ENCODE peak calls at places on chromosome 15, in seven cellular contexts. B is osteocyte, S is kidney, G is mesothelial cell of epicardium, C is IMR-90, O is epithelial cell of esophagus, D is A549. U is an unnamed sample.
A peak's percentile ranks its signal among the peaks of the same experiment; 100 is the strongest.

GRCh38 chr15:92883643-92884458 is 16.3 kb upstream of the CHD2 start:
- DNase-seq in B (no peak), S (no peak), G (no peak), C (peak; percentile 62), O (no peak), D (no peak), U (no peak)

GRCh38 chr15:59420986-59421618 is 16.9 kb upstream of the FAM81A start:
- DNase-seq in B (no peak), S (no peak), G (peak; percentile 48), C (peak; percentile 55), O (peak; percentile 63), D (no peak), U (no peak)

GRCh38 chr15:38885477-38885952 is 320.9 kb upstream of the RASGRP1 start:
- DNase-seq in B (no peak), S (no peak), G (no peak), C (no peak), O (no peak), D (no peak), U (no peak)

GRCh38 chr15:68209272-68209671 is 4.1 kb upstream of the CALML4 start:
- DNase-seq in B (no peak), S (no peak), G (no peak), C (no peak), O (no peak), D (no peak), U (no peak)

GRCh38 chr15:100759698-100760356 is 119.8 kb upstream of the ALDH1A3 start:
- DNase-seq in B (no peak), S (no peak), G (no peak), C (peak; percentile 76), O (peak; percentile 91), D (peak; percentile 92), U (no peak)

GRCh38 chr15:87387681-87388240 is 868.8 kb downstream of the NTRK3 start:
- DNase-seq in B (no peak), S (no peak), G (no peak), C (no peak), O (peak; percentile 78), D (no peak), U (no peak)

GRCh38 chr15:56058986-56059385 is 65.6 kb upstream of the NEDD4 start:
- DNase-seq in B (no peak), S (no peak), G (no peak), C (no peak), O (no peak), D (no peak), U (no peak)

GRCh38 chr15:67146214-67146613 is 80.8 kb downstream of the SMAD3 start:
- DNase-seq in B (no peak), S (no peak), G (no peak), C (peak; percentile 93), O (peak; percentile 58), D (no peak), U (no peak)

GRCh38 chr15:82935382-82935781 is 17.1 kb downstream of the HOMER2 start:
- DNase-seq in B (no peak), S (no peak), G (no peak), C (no peak), O (no peak), D (no peak), U (no peak)

GRCh38 chr15:80801891-80802680 is 22.9 kb downstream of the CEMIP start:
- DNase-seq in B (no peak), S (peak; percentile 74), G (no peak), C (no peak), O (peak; percentile 55), D (no peak), U (no peak)

DNA sequence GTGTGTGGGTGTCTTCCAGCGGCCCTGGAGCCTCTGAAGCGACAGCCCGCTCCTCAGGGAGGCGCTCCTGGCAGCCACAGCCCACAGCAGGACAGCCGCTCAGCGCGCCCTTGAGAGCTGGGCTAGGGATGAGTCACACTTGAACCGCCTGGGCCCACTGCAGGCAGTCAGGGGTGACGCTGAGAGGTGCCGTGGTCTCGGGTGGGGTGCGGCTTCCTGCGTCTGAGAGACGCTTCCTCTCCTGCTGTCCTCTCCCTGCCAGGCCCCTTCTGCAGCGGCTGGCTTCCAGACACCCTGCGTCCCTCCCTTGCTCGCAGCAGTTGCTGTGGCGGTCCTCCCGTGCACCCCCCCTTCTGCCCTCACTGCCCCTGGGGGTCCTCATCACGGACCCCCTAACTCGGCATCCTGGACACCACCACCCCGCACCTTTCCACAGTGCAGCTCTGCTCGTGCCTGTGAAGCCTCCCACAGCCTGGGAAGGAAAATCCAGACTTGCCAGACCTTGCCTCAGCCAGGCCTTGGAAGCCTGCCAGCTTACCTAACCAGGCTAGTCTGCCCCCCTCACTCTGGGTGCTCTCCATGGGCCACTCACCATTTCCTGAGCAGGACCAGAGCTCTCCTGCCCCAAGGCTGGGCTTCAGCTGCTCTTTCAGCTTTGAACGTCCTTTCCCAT is 1.1 kb upstream of the SPTBN5 start:
- DNase-seq in B (no peak), S (peak; percentile 94), G (no peak), C (peak; percentile 78), O (peak; percentile 93), D (no peak), U (no peak)
- TF ChIP-seq CTCF in B (no peak), S (no peak), G (no peak), C (peak; percentile 15), O (peak; percentile 21), D (no peak), U (no peak)

GRCh38 chr15:50777045-50777444 is 11.5 kb upstream of the SPPL2A start:
- DNase-seq in B (no peak), S (no peak), G (no peak), C (no peak), O (no peak), D (no peak), U (no peak)
- TF ChIP-seq CTCF in B (no peak), S (no peak), G (peak; percentile 26), C (no peak), O (no peak), D (no peak), U (no peak)

GRCh38 chr15:79219393-79220056 is 63.0 kb upstream of the ANKRD34C start:
- DNase-seq in B (no peak), S (no peak), G (no peak), C (no peak), O (no peak), D (no peak), U (no peak)

GRCh38 chr15:79221696-79222095 is 60.8 kb upstream of the ANKRD34C start:
- DNase-seq in B (no peak), S (no peak), G (peak; percentile 50), C (no peak), O (peak; percentile 55), D (no peak), U (no peak)

GRCh38 chr15:79213650-79214049 is 68.9 kb upstream of the ANKRD34C start:
- DNase-seq in B (no peak), S (no peak), G (no peak), C (no peak), O (no peak), D (no peak), U (no peak)

GRCh38 chr15:79218588-79219200 is 63.8 kb upstream of the ANKRD34C start:
- DNase-seq in B (no peak), S (no peak), G (no peak), C (peak; percentile 17), O (peak; percentile 5), D (peak; percentile 40), U (no peak)
- TF ChIP-seq CTCF in B (peak; percentile 46), S (no peak), G (peak; percentile 76), C (peak; percentile 36), O (peak; percentile 40), D (no peak), U (peak; percentile 60)

DNA sequence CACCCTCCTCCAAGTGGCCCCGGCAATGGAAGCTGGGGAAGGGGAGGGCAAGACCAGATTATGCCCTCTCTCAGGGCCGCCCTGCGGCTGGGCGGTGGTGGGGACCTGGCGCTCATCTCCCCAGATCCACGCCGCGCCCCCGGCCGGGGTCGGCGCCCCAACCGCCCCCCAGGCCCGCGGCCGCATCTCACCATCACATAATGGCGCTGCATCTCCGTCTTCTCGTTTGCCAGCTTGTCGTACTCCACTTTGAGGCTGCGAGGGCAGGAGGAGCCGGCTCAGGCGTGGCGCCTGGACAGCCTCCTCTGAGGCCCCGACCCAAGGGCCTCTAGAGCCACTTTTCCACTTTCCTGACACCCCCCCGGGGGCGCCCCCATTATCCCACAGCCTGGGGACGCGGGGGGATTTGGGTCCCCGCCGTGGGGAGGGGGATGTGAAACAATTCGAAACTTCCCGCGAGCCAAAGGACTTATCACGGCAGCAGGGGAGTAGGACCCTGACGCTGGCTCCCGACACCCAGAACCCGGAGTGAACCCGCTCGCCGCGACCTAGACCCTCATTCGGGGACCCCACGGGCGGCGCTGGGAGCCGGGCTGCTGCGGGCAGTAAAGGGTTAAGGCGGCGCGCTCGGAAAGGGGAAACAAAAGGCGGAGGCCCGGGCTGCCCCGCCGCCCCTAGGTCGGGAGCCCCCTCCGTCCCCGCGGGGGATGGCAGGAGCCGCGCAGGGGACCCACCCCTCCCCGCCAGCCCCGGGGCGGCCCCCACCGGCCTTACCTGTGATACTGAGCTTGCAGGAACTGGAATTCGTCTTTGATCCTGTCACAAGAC is 2.1 kb downstream of the TLE3 start:
- DNase-seq in B (no peak), S (peak; percentile 89), G (peak; percentile 60), C (no peak), O (peak; percentile 29), D (no peak), U (peak; percentile 63)
- TF ChIP-seq CTCF in B (no peak), S (no peak), G (no peak), C (no peak), O (no peak), D (no peak), U (peak; percentile 47)

GRCh38 chr15:65413760-65414144 is 9.0 kb downstream of the IGDCC4 start:
- DNase-seq in B (no peak), S (peak; percentile 23), G (no peak), C (no peak), O (peak; percentile 77), D (no peak), U (no peak)

GRCh38 chr15:65413051-65413759 is 9.5 kb downstream of the IGDCC4 start:
- DNase-seq in B (no peak), S (peak; percentile 27), G (no peak), C (no peak), O (no peak), D (no peak), U (no peak)

GRCh38 chr15:65412556-65412955 is 10.2 kb downstream of the IGDCC4 start:
- DNase-seq in B (no peak), S (peak; percentile 4), G (no peak), C (no peak), O (no peak), D (no peak), U (no peak)

GRCh38 chr15:65416845-65417416 is 5.8 kb downstream of the IGDCC4 start:
- DNase-seq in B (no peak), S (peak; percentile 24), G (no peak), C (peak; percentile 33), O (no peak), D (no peak), U (no peak)

GRCh38 chr15:65414841-65415621 is 7.7 kb downstream of the IGDCC4 start:
- DNase-seq in B (peak; percentile 93), S (peak; percentile 47), G (peak; percentile 51), C (peak; percentile 76), O (no peak), D (peak; percentile 71), U (no peak)
- TF ChIP-seq CTCF in B (peak; percentile 42), S (no peak), G (no peak), C (peak; percentile 14), O (no peak), D (no peak), U (peak; percentile 11)

DNA sequence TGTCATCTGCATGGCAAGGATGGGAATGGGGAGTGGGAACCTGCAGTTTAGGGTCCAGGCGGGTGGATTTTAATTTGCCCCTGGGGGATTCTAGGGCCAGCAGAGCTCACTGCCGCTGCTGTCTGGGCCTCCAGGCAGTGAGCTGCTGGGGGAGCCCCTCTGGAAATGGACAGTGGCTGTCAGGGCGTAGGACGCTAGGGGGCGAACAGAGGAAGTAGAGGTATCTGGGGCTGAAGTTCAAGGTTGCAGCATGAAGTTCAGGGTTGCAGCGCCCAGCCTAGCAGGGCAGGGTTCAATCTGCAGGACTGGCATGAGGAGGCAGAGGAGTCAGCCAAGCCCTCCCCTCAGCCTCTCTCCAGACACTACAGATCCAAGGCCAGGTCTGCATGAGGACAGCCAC is 49.5 kb downstream of the APBA2 start:
- DNase-seq in B (no peak), S (peak; percentile 49), G (no peak), C (no peak), O (no peak), D (peak; percentile 46), U (no peak)
- TF ChIP-seq CTCF in B (peak; percentile 16), S (no peak), G (no peak), C (peak; percentile 26), O (peak; percentile 4), D (peak; percentile 41), U (peak; percentile 46)

U was measured in progenitor cell of endocrine pancreas.